ENCODE peak calls at places on chromosomes 13 and 19, in nine cellular contexts. Z is central memory CD4-positive, alpha-beta T cell; W is DND-41; H is KG1; B is adrenal gland; K is left lung; V is activated naive CD4-positive, alpha-beta T cell treated with anti-CD3 and anti-CD28 coated beads, Interleukin-2, amount 50 U/mL, for 72 hours; U is HL-60; X is naive thymus-derived CD4-positive, alpha-beta T cell. Q is an unnamed sample.

GRCh38 chr19:23415561-23416191 is 20.4 kb upstream of the ZNF91 start:
- DNase-seq in Z (no peak), W (no peak), H (no peak), B (no peak), K (peak), V (no peak), U (no peak), X (no peak), Q (peak)

GRCh38 chr19:752652-753517 is 2.0 kb downstream of the MISP start:
- DNase-seq in Z (no peak), W (no peak), H (no peak), B (peak), K (no peak), V (no peak), U (peak), X (no peak), Q (no peak)

GRCh38 chr19:45069056-45069455 is 7.2 kb downstream of the ZNF296 start:
- DNase-seq in Z (no peak), W (no peak), H (no peak), B (peak), K (no peak), V (no peak), U (no peak), X (no peak), Q (no peak)

GRCh38 chr19:7843521-7843920 is 13.5 kb downstream of the EVI5L start:
- DNase-seq in Z (no peak), W (no peak), H (no peak), B (no peak), K (no peak), V (no peak), U (no peak), X (no peak), Q (no peak)

GRCh38 chr13:24050292-24050711 is 110.2 kb upstream of the SPATA13 start:
- DNase-seq in Z (no peak), W (no peak), H (no peak), B (peak), K (peak), V (no peak), U (no peak), X (no peak), Q (no peak)

GRCh38 chr13:112705286-112705685 is 15.4 kb downstream of the ATP11A start:
- DNase-seq in Z (no peak), W (no peak), H (no peak), B (no peak), K (peak), V (no peak), U (no peak), X (no peak), Q (no peak)

GRCh38 chr13:78596701-78597550 is 6.4 kb downstream of the POU4F1 start:
- DNase-seq in Z (no peak), W (no peak), H (no peak), B (no peak), K (peak), V (no peak), U (no peak), X (no peak), Q (no peak)

GRCh38 chr13:106172176-106172905 is 363.1 kb downstream of the EFNB2 start:
- DNase-seq in Z (no peak), W (no peak), H (no peak), B (no peak), K (no peak), V (no peak), U (no peak), X (no peak), Q (no peak)

GRCh38 chr19:33438016-33438671 is 64.6 kb downstream of the CEBPG start:
- DNase-seq in Z (no peak), W (no peak), H (no peak), B (no peak), K (peak), V (no peak), U (no peak), X (no peak), Q (no peak)

GRCh38 chr19:31262673-31263308 is 86.4 kb downstream of the TSHZ3 start:
- DNase-seq in Z (no peak), W (no peak), H (no peak), B (no peak), K (no peak), V (no peak), U (no peak), X (no peak), Q (no peak)

GRCh38 chr19:39705578-39706188 is 1.4 kb downstream of the LGALS14 start:
- DNase-seq in Z (peak), W (no peak), H (no peak), B (no peak), K (no peak), V (peak), U (peak), X (peak), Q (peak)

GRCh38 chr13:36344886-36345437 is 1.2 kb downstream of the SPART start:
- DNase-seq in Z (peak), W (no peak), H (peak), B (peak), K (no peak), V (no peak), U (peak), X (peak), Q (peak)

GRCh38 chr13:45782327-45783045 is 69.1 kb downstream of the SIAH3 start:
- DNase-seq in Z (no peak), W (no peak), H (no peak), B (no peak), K (no peak), V (no peak), U (no peak), X (no peak), Q (no peak)

GRCh38 chr19:32662186-32662585 is 12.8 kb downstream of the ANKRD27 start:
- DNase-seq in Z (no peak), W (no peak), H (peak), B (peak), K (no peak), V (no peak), U (peak), X (no peak), Q (no peak)